ENCODE peak calls at places on chromosome 12, in ten cellular contexts. A is choroid plexus epithelial cell, O is mammary epithelial cell, B is A549, L is left lung, Z is gastrocnemius medialis, Q is esophagus squamous epithelium, M is PC-9, N is breast epithelium, V is MCF 10A. P is an unnamed sample.

GRCh38 chr12:94988471-94988870 is 15.0 kb downstream of the NDUFA12 start:
- DNase-seq in B (no peak), Q (no peak), L (no peak), V (no peak), Z (no peak), M (no peak), N (no peak), A (no peak), O (no peak), P (no peak)

GRCh38 chr12:54661048-54661447 is 12.9 kb upstream of the DCD start:
- DNase-seq in Q (no peak), Z (no peak), B (no peak), A (no peak), L (no peak), V (no peak), M (no peak), O (no peak), N (no peak), P (no peak)

GRCh38 chr12:52787324-52787996 is 8.5 kb downstream of the KRT3 start:
- DNase-seq in A (no peak), B (no peak), Z (no peak), L (no peak), M (no peak), O (no peak), V (no peak), N (no peak), Q (no peak), P (no peak)

GRCh38 chr12:8780389-8780788 is 42.0 kb upstream of the A2ML1 start:
- DNase-seq in L (no peak), A (peak), B (peak), V (peak), Q (no peak), N (no peak), Z (no peak), M (peak), O (peak), P (no peak)

GRCh38 chr12:13718271-13718670 is 263.1 kb downstream of the GRIN2B start:
- DNase-seq in L (no peak), Q (no peak), M (no peak), B (no peak), O (no peak), Z (no peak), A (no peak), N (no peak), V (no peak), P (no peak)

GRCh38 chr12:17588968-17589367 is 501.0 kb downstream of the RERGL start:
- DNase-seq in O (peak), M (peak), Z (no peak), N (no peak), A (no peak), Q (no peak), B (peak), V (peak), L (no peak), P (no peak)

GRCh38 chr12:115873416-115874082 is 403.9 kb downstream of the MED13L start:
- DNase-seq in A (no peak), N (no peak), V (no peak), O (no peak), Q (no peak), B (no peak), Z (no peak), M (no peak), L (no peak), P (no peak)

GRCh38 chr12:127898616-127899015 is 368.4 kb upstream of the TMEM132C start:
- DNase-seq in A (no peak), B (no peak), M (no peak), V (no peak), Q (no peak), L (no peak), O (no peak), N (no peak), Z (no peak), P (no peak)

GRCh38 chr12:56204275-56204674 is 15.0 kb upstream of the SMARCC2 start:
- DNase-seq in B (no peak), O (no peak), V (no peak), Q (no peak), M (no peak), Z (no peak), N (no peak), L (no peak), A (no peak), P (no peak)

GRCh38 chr12:56205445-56205844 is 16.2 kb upstream of the SMARCC2 start:
- DNase-seq in L (no peak), M (no peak), N (no peak), V (no peak), B (peak), O (no peak), A (no peak), Z (no peak), Q (no peak), P (no peak)

GRCh38 chr12:56202838-56203237 is 13.6 kb upstream of the SMARCC2 start:
- DNase-seq in O (no peak), B (no peak), V (no peak), Z (no peak), L (no peak), N (no peak), A (no peak), M (no peak), Q (no peak), P (no peak)

GRCh38 chr12:56208014-56208413 is 13.7 kb downstream of the RNF41 start:
- DNase-seq in M (no peak), V (no peak), L (no peak), O (no peak), B (no peak), Q (no peak), Z (no peak), N (no peak), A (no peak), P (no peak)

DNA sequence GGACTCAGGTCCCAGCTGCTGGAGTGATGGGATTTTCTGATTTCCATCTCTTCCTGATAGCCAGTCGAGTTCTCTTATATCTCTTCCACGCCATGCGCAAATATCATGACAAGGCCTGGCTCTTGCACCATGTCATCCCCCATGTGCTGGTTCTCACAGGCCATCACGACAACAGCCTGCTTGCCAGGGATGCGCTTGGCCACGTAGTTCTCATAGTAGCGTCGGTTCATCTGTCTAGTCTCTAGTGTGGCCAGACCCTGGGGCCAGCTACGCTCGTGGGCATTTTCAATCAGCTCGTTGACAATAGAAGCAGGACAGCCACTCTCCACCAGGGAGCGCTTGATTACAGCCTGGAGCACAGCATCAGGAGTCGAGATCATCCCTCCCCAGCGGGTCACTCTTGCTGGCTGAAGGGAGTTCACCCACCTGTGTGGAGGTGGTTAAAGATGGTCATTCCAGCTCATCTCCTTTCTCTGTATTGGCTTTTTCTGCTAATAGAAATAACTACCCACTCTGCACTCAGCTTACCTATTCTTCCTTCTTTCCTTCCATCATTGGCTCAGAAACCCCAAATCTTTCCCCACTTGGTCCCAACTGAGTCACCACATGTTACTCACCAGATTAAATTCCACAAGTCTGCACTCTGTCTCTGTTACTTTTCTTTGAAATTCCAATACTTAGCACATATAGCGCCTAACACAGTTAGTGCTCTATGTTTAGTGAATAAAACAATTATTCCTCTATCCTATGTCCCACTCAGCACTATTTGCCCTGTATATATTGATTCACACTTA is 15.2 kb downstream of the RNF41 start:
- DNase-seq in N (no peak), V (peak), B (peak), M (peak), Q (no peak), Z (peak), O (peak), L (no peak), A (peak), P (no peak)
- TF ChIP-seq CTCF in N (peak), V (peak), B (peak), M (peak), Q (peak), Z (peak), O (peak), L (peak), A (peak), P (no peak)

GRCh38 chr12:61654698-61655097 is 605.5 kb upstream of the USP15 start:
- DNase-seq in O (peak), M (no peak), Z (no peak), N (no peak), Q (no peak), L (no peak), V (peak), B (peak), A (peak), P (no peak)
- TF ChIP-seq CTCF in O (peak), M (no peak), Z (no peak), N (no peak), Q (no peak), L (no peak), V (peak), B (no peak), A (peak), P (no peak)

DNA sequence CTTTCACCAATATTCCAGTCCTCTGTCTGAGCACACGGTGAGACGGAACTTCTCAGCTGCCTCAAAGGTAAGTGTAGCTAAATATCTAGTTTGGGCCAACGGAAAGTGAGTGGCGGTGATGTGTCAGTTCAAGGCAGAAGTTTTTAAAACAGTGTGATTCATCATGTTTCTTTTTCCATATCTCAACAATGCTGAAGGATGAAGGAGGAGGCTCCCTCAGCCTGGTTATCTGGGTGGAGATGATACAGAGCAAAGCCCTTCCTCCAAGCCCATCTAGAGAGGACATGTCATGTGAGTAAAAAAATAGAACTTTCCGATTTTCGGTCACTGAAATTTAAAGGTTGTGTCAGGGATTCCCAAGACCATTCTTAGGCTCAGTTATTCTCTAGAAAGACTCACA is 13.1 kb upstream of the ANP32D start:
- DNase-seq in V (no peak), Z (no peak), A (no peak), Q (no peak), N (no peak), O (no peak), L (no peak), B (no peak), M (no peak), P (no peak)
- TF ChIP-seq CTCF in V (no peak), Z (no peak), A (no peak), Q (no peak), N (no peak), O (no peak), L (no peak), B (no peak), M (no peak), P (no peak)

GRCh38 chr12:40068416-40068815 is 37.5 kb downstream of the SLC2A13 start:
- DNase-seq in Z (no peak), A (no peak), Q (no peak), B (no peak), L (no peak), M (no peak), V (no peak), O (no peak), N (no peak), P (no peak)
- TF ChIP-seq CTCF in Z (no peak), A (no peak), Q (no peak), B (no peak), L (no peak), M (no peak), V (no peak), O (no peak), N (no peak), P (no peak)